ENCODE peak calls at places on chromosome 18, in seven cellular contexts. F is A172, Y is psoas muscle, W is M059J, Z is EH, K is astrocyte of the spinal cord, G is NCI-H1105. T is an unnamed sample.

GRCh38 chr18:43022874-43023273 is 92.6 kb downstream of the RIT2 start:
- DNase-seq in F (no peak), Y (no peak), W (no peak), Z (no peak), K (no peak), G (no peak), T (no peak)

GRCh38 chr18:23994361-23994902 is 20.1 kb upstream of the TTC39C start:
- DNase-seq in F (peak; percentile 80), Y (no peak), W (peak; percentile 99), Z (peak; percentile 99), K (peak; percentile 91), G (peak; percentile 99), T (peak; percentile 81)

GRCh38 chr18:13614701-13615288 is 111.6 kb downstream of the FAM210A start:
- DNase-seq in F (peak; percentile 31), Y (peak; percentile 62), W (no peak), Z (no peak), K (no peak), G (no peak), T (peak; percentile 72)

GRCh38 chr18:79871481-79872091 is 73.8 kb downstream of the KCNG2 start:
- DNase-seq in F (no peak), Y (peak; percentile 26), W (no peak), Z (no peak), K (no peak), G (no peak), T (peak; percentile 54)

GRCh38 chr18:72376256-72376655 is 167.9 kb downstream of the CBLN2 start:
- DNase-seq in F (peak; percentile 5), Y (no peak), W (no peak), Z (no peak), K (no peak), G (no peak), T (no peak)

GRCh38 chr18:61889541-61889940 is 3.3 kb downstream of the RNF152 start:
- DNase-seq in F (no peak), Y (no peak), W (peak; percentile 23), Z (no peak), K (no peak), G (no peak), T (no peak)

GRCh38 chr18:74918276-74918675 is 290.7 kb downstream of the PTGR3 start:
- DNase-seq in F (no peak), Y (no peak), W (no peak), Z (no peak), K (peak; percentile 7), G (no peak), T (no peak)

GRCh38 chr18:70228546-70228945 is 23.1 kb upstream of the RTTN start:
- DNase-seq in F (no peak), Y (no peak), W (no peak), Z (no peak), K (no peak), G (no peak), T (no peak)

GRCh38 chr18:12377556-12378553 is 828 bp upstream of the AFG3L2 start:
- DNase-seq in F (no peak), Y (no peak), W (no peak), Z (peak; percentile 99), K (no peak), G (no peak), T (no peak)

GRCh38 chr18:47882641-47883040 is 47.8 kb downstream of the SMAD2 start:
- DNase-seq in F (no peak), Y (no peak), W (peak; percentile 32), Z (peak; percentile 47), K (peak; percentile 9), G (no peak), T (no peak)

GRCh38 chr18:54672846-54673475 is 81.9 kb downstream of the DYNAP start:
- DNase-seq in F (no peak), Y (no peak), W (peak; percentile 8), Z (no peak), K (peak; percentile 31), G (no peak), T (no peak)

GRCh38 chr18:73674466-73674865 is 473.2 kb downstream of the FBXO15 start:
- DNase-seq in F (no peak), Y (no peak), W (no peak), Z (no peak), K (no peak), G (no peak), T (no peak)

GRCh38 chr18:74249181-74249968 is 42.4 kb downstream of the CYB5A start:
- DNase-seq in F (no peak), Y (no peak), W (peak; percentile 38), Z (peak; percentile 76), K (peak; percentile 58), G (no peak), T (no peak)

GRCh38 chr18:54280206-54280550 is 10.9 kb downstream of the POLI start:
- DNase-seq in F (no peak), Y (no peak), W (no peak), Z (no peak), K (no peak), G (no peak), T (no peak)

GRCh38 chr18:45522371-45522770 is 92.9 kb upstream of the SLC14A2 start:
- DNase-seq in F (no peak), Y (no peak), W (peak; percentile 69), Z (peak; percentile 68), K (peak; percentile 67), G (no peak), T (no peak)

GRCh38 chr18:48142994-48143393 is 212.5 kb upstream of the SMAD2 start:
- DNase-seq in F (no peak), Y (no peak), W (no peak), Z (no peak), K (no peak), G (no peak), T (no peak)

GRCh38 chr18:5574843-5575242 is 31.0 kb upstream of the EPB41L3 start:
- DNase-seq in F (no peak), Y (no peak), W (no peak), Z (no peak), K (no peak), G (no peak), T (no peak)

GRCh38 chr18:33898427-33898826 is 320.4 kb downstream of the ASXL3 start:
- DNase-seq in F (no peak), Y (no peak), W (no peak), Z (no peak), K (no peak), G (no peak), T (no peak)

GRCh38 chr18:5732318-5732717 is 163.0 kb downstream of the TMEM200C start:
- DNase-seq in F (no peak), Y (no peak), W (no peak), Z (no peak), K (no peak), G (no peak), T (no peak)

GRCh38 chr18:10059610-10060468 is 146.0 kb downstream of the VAPA start:
- DNase-seq in F (no peak), Y (no peak), W (no peak), Z (no peak), K (no peak), G (no peak), T (no peak)

GRCh38 chr18:46310258-46310657 is 206.1 kb downstream of the HAUS1 start:
- DNase-seq in F (no peak), Y (no peak), W (no peak), Z (no peak), K (no peak), G (no peak), T (no peak)

GRCh38 chr18:32010124-32010745 is 8.4 kb upstream of the RNF125 start:
- DNase-seq in F (peak; percentile 16), Y (no peak), W (no peak), Z (no peak), K (no peak), G (no peak), T (no peak)

GRCh38 chr18:22348521-22349316 is 69.0 kb downstream of the CTAGE1 start:
- DNase-seq in F (peak; percentile 30), Y (peak; percentile 61), W (peak; percentile 88), Z (peak; percentile 75), K (peak; percentile 62), G (peak; percentile 18), T (no peak)

GRCh38 chr18:62802523-62802922 is 87.2 kb downstream of the PHLPP1 start:
- DNase-seq in F (no peak), Y (no peak), W (no peak), Z (no peak), K (peak; percentile 22), G (no peak), T (no peak)

T was measured in activated effector memory CD4-positive, alpha-beta T cell treated with anti-CD3 and anti-CD28 coated beads, Interleukin-2, amount 50 U/mL, for 16 hours.